ENCODE peak calls at places on chromosomes 3 and 15, in six cellular contexts. U is psoas muscle; M is nephron progenitor cell; P is mucosa of gallbladder; T is naive thymus-derived CD8-positive, alpha-beta T cell; H is NCI-H510A. A is an unnamed sample.

GRCh38 chr15:72197460-72198409 is at the start of gene GRAMD2A:
- DNase-seq in U (no peak), M (peak), P (no peak), T (no peak), H (peak), A (peak)

GRCh38 chr15:74776851-74777768 is 4.8 kb upstream of the CSK start:
- DNase-seq in U (no peak), M (no peak), P (no peak), T (peak), H (no peak), A (peak)

GRCh38 chr3:140910860-140911259 is 30.8 kb upstream of the SLC25A36 start:
- DNase-seq in U (no peak), M (no peak), P (no peak), T (no peak), H (no peak), A (peak)

GRCh38 chr3:111362286-111363009 is 179.5 kb upstream of the CD96 start:
- DNase-seq in U (no peak), M (no peak), P (no peak), T (no peak), H (no peak), A (no peak)

GRCh38 chr15:92845109-92845508 is 55.0 kb upstream of the CHD2 start:
- DNase-seq in U (no peak), M (no peak), P (no peak), T (no peak), H (no peak), A (no peak)

GRCh38 chr3:138066383-138066782 is 49.0 kb downstream of the DZIP1L start:
- DNase-seq in U (no peak), M (no peak), P (no peak), T (no peak), H (no peak), A (no peak)

GRCh38 chr15:63188937-63189871 is at the start of gene RAB8B:
- DNase-seq in U (peak), M (peak), P (peak), T (peak), H (peak), A (peak)

GRCh38 chr3:133930341-133930933 is 34.8 kb upstream of the RAB6B start:
- DNase-seq in U (no peak), M (no peak), P (peak), T (no peak), H (no peak), A (no peak)

GRCh38 chr3:124492824-124493223 is 237.4 kb upstream of the UMPS start:
- DNase-seq in U (no peak), M (peak), P (peak), T (no peak), H (peak), A (peak)

GRCh38 chr3:50450135-50450911 is 53.1 kb downstream of the CACNA2D2 start:
- DNase-seq in U (peak), M (peak), P (peak), T (peak), H (no peak), A (no peak)

GRCh38 chr3:11498646-11499045 is 145.1 kb downstream of the VGLL4 start:
- DNase-seq in U (peak), M (no peak), P (peak), T (no peak), H (peak), A (no peak)

GRCh38 chr3:39183231-39184080 is 8.9 kb downstream of the XIRP1 start:
- DNase-seq in U (no peak), M (no peak), P (no peak), T (no peak), H (peak), A (no peak)

A was measured in endothelial cell.